ENCODE peak calls at places on chromosomes 13 and 19, in four cellular contexts. N is neural progenitor cell, A is HCT116, B is PC-3. U is an unnamed sample.

GRCh38 chr13:99982021-99982740 is 597 bp downstream of the ZIC2 start:
- DNase-seq in A (no peak), N (peak), B (no peak), U (peak)

GRCh38 chr13:60213236-60213746 is 49.6 kb upstream of the DIAPH3 start:
- DNase-seq in A (no peak), B (no peak), N (no peak), U (no peak)

GRCh38 chr19:49387936-49388372 is at the start of gene KASH5:
- DNase-seq in A (no peak), B (peak), N (no peak), U (no peak)

GRCh38 chr13:28820099-28821051 is at the start of gene MTUS2:
- DNase-seq in N (peak), B (no peak), A (no peak), U (peak)

GRCh38 chr13:50629497-50629896 is 214.0 kb downstream of the DLEU7 start:
- DNase-seq in N (no peak), B (no peak), A (no peak), U (no peak)

GRCh38 chr19:21586341-21587116 is 81.1 kb downstream of the ZNF429 start:
- DNase-seq in A (no peak), N (peak), B (no peak), U (peak)

GRCh38 chr13:52703482-52703881 is 36.1 kb downstream of the CNMD start:
- DNase-seq in N (no peak), B (no peak), A (no peak), U (no peak)

GRCh38 chr19:35076026-35076370 is 34.5 kb downstream of the HPN start:
- DNase-seq in N (no peak), B (no peak), A (no peak), U (no peak)

GRCh38 chr13:20241593-20241992 is 9.5 kb upstream of the GJB6 start:
- DNase-seq in A (no peak), N (no peak), B (no peak), U (no peak)

GRCh38 chr19:8145969-8146368 is 3.4 kb downstream of the FBN3 start:
- DNase-seq in B (peak), N (peak), A (no peak), U (no peak)

GRCh38 chr19:8585894-8586750 is 8.9 kb upstream of the MYO1F start:
- DNase-seq in N (peak), A (peak), B (peak), U (peak)

GRCh38 chr19:19405919-19406877 is 723 bp downstream of the GATAD2A start:
- DNase-seq in A (no peak), B (peak), N (peak), U (peak)

GRCh38 chr19:7336321-7336973 is 12.3 kb upstream of the ARHGEF18 start:
- DNase-seq in A (no peak), B (no peak), N (no peak), U (no peak)

GRCh38 chr19:16315825-16316505 is 8.7 kb upstream of the KLF2 start:
- DNase-seq in A (no peak), N (no peak), B (peak), U (peak)

GRCh38 chr19:39971380-39971841 is 446 bp downstream of the PSMC4 start:
- DNase-seq in A (no peak), B (no peak), N (peak), U (peak)

GRCh38 chr13:111429064-111429558 is 108.7 kb downstream of the TEX29 start:
- DNase-seq in B (peak), N (peak), A (peak), U (peak)

GRCh38 chr13:44758595-44759221 is 182.6 kb upstream of the TSC22D1 start:
- DNase-seq in N (no peak), B (peak), A (no peak), U (peak)

GRCh38 chr19:36915992-36916830 is at the start of the genes ZNF568 and ZNF829:
- DNase-seq in N (peak), B (no peak), A (no peak), U (peak)
- TF ChIP-seq CTCF in N (peak), B (no peak), A (no peak), U (peak)

GRCh38 chr19:46475976-46476375 is 4.6 kb upstream of the PNMA8A start:
- DNase-seq in N (no peak), A (no peak), B (no peak), U (no peak)
- H3K4me2 ChIP-seq in N (no peak), A (no peak), B (no peak), U (no peak)

DNA sequence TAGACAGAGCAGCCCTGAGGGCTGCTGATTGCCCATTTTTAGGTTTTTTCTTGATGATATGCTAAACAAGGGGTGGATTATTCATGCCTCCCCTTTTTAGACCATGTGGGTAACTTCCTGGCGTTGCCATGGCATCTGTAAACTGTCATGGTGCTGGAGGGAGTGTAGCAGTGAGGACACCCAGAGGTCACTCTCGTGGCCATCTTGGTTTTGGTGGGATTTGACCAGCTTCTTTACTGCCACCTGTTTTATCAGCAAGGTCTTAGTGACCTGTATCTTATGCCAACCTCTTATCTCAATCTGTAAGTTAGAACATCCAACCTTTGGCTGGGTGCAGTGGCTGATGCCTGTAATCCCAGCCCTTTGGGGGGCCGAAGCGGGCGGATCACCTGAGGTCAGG is 148.0 kb downstream of the PTPRS start:
- DNase-seq in A (no peak), B (no peak), N (peak), U (no peak)
- TF ChIP-seq EZH2phosphoT487 in A (no peak), B (no peak), N (no peak), U (no peak)

GRCh38 chr13:78317030-78317429 is 286.3 kb downstream of the POU4F1 start:
- DNase-seq in N (peak), B (peak), A (no peak), U (peak)
- TF ChIP-seq CTCF in N (peak), B (peak), A (no peak), U (peak)

DNA sequence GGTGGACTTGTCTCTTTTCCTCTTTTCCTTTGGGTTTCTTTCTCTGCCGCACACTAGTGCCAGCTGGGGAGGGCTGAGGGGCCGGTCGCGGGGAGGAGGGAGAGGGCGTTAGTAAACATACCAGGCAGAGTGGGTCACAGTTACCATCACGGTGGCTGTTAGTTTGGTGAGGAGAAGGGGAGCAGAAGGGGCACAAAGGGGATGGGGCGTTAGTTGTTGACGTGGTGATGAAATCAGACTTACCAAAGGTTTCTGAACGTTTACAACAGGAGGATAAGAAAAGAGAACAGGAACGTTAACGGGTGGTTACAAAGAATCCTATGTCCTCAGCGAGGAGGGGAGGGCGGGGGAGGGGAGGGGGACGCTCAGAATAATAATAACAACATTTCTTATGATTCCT is 77.9 kb downstream of the PTPRS start:
- DNase-seq in B (no peak), A (no peak), N (no peak), U (no peak)
- H3K4me2 ChIP-seq in B (no peak), A (no peak), N (no peak), U (no peak)

DNA sequence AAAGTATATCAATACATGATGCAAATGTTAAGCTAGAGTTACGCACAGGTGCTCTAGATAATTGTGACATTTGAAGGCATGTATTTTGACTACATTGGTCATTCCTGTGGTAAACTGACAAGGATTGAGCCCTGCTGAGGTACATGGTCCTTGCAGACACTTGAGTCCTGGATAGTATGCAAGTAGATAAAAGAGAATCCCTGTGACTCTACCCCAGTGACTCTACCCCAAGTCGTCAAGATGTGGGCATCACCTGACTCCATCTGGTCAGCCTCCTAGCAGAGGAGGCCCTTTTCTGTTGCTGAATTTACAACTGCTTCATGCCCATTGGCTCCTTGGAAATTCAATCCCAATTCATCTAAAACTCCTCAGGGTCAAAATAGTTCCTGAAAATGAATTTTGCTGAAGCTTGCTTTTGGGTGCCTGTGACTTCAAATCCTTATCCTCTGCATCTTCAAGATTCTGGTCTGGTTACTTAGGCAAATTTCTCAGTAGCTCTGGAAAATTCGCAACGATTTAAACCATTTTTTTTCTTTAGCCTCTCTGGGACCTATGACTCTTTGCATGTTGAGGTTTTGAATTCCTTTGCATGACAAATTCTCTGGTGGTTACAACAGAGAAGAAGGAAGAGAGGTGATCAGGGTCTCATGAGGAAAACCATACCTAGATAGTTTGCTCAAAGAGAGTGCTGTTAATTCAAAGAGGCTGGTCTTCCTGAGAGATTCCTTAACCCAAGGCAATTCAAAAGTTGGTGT is 422.1 kb downstream of the FGF9 start:
- DNase-seq in N (no peak), A (no peak), B (no peak), U (no peak)
- TF ChIP-seq EZH2phosphoT487 in N (no peak), A (no peak), B (no peak), U (no peak)

GRCh38 chr19:1471514-1472107 is 7.4 kb downstream of the C19orf25 start:
- DNase-seq in B (peak), N (peak), A (no peak), U (no peak)
- TF ChIP-seq CTCF in B (peak), N (peak), A (peak), U (peak)

GRCh38 chr19:48308695-48309586 is 16.4 kb upstream of the EMP3 start:
- DNase-seq in B (no peak), N (peak), A (no peak), U (peak)
- H3K4me2 ChIP-seq in B (no peak), N (no peak), A (no peak), U (no peak)

GRCh38 chr13:81326913-81327312 is 986.0 kb upstream of the SPRY2 start:
- DNase-seq in A (no peak), B (peak), N (no peak), U (no peak)
- TF ChIP-seq EZH2phosphoT487 in A (no peak), B (no peak), N (no peak), U (no peak)